ENCODE peak calls at places on chromosome 7, in five cellular contexts. G is K562, B is HCT116, A is H1, Q is SK-N-SH. J is an unnamed sample.

GRCh38 chr7:6376820-6377219 is 70.9 kb downstream of the DAGLB start:
- DNase-seq in G (no peak), A (no peak), Q (no peak), B (no peak), J (no peak)

GRCh38 chr7:44194069-44194468 is 4.8 kb upstream of the GCK start:
- DNase-seq in G (no peak), B (no peak), A (no peak), Q (no peak), J (no peak)

GRCh38 chr7:151083071-151083823 is at the start of gene TMUB1:
- DNase-seq in A (peak; percentile 87), Q (peak; percentile 88), G (peak; percentile 80), B (no peak), J (no peak)

GRCh38 chr7:154412105-154412504 is 359.9 kb downstream of the DPP6 start:
- DNase-seq in G (no peak), B (no peak), A (no peak), Q (no peak), J (no peak)

GRCh38 chr7:110043514-110043913 is 1047.4 kb upstream of the LRRN3 start:
- DNase-seq in B (no peak), G (no peak), Q (no peak), A (no peak), J (no peak)

GRCh38 chr7:44489955-44490350 is 505 bp downstream of the NUDCD3 start:
- DNase-seq in A (no peak), Q (no peak), B (no peak), G (peak; percentile 28), J (no peak)

GRCh38 chr7:14924398-14924797 is 21.8 kb upstream of the DGKB start:
- DNase-seq in G (no peak), A (no peak), B (no peak), Q (no peak), J (no peak)

GRCh38 chr7:64887756-64888508 is 15.1 kb upstream of the ZNF273 start:
- DNase-seq in G (no peak), Q (peak; percentile 58), B (no peak), A (peak; percentile 87), J (no peak)

GRCh38 chr7:136869991-136870798 is 1.7 kb downstream of the CHRM2 start:
- DNase-seq in G (no peak), A (no peak), Q (peak; percentile 64), B (no peak), J (no peak)

GRCh38 chr7:151085691-151086620 is at the start of gene AGAP3:
- DNase-seq in A (peak; percentile 86), Q (peak; percentile 99), B (peak; percentile 67), G (peak; percentile 97), J (peak; percentile 73)

GRCh38 chr7:7274782-7275181 is 92.4 kb downstream of the C1GALT1 start:
- DNase-seq in Q (no peak), A (no peak), G (no peak), B (no peak), J (no peak)

GRCh38 chr7:111041577-111041976 is 49.4 kb upstream of the LRRN3 start:
- DNase-seq in B (no peak), Q (no peak), A (no peak), G (no peak), J (no peak)

GRCh38 chr7:131012477-131013031 is 278.5 kb upstream of the KLF14 start:
- DNase-seq in Q (no peak), G (peak; percentile 63), A (no peak), B (no peak), J (no peak)

GRCh38 chr7:43535810-43536585 is 46.9 kb upstream of the STK17A start:
- DNase-seq in Q (no peak), A (no peak), G (no peak), B (no peak), J (no peak)

GRCh38 chr7:149188637-149189259 is 6.6 kb upstream of the ZNF282 start:
- DNase-seq in B (no peak), Q (peak; percentile 48), G (no peak), A (no peak), J (no peak)

GRCh38 chr7:75869776-75870379 is 9.0 kb upstream of the RHBDD2 start:
- DNase-seq in Q (no peak), G (no peak), B (no peak), A (no peak), J (no peak)

GRCh38 chr7:93623816-93624215 is 49.3 kb upstream of the CALCR start:
- DNase-seq in G (no peak), B (no peak), Q (no peak), A (no peak), J (no peak)

GRCh38 chr7:43198599-43199090 is 86.2 kb downstream of the HECW1 start:
- DNase-seq in Q (no peak), B (no peak), G (no peak), A (no peak), J (no peak)

GRCh38 chr7:130877676-130878305 is 143.8 kb upstream of the KLF14 start:
- DNase-seq in A (no peak), B (no peak), G (no peak), Q (no peak), J (no peak)

GRCh38 chr7:46279290-46279689 is 358.2 kb upstream of the IGFBP3 start:
- DNase-seq in B (no peak), A (no peak), Q (no peak), G (no peak), J (no peak)

GRCh38 chr7:151904270-151904669 is 27.4 kb upstream of the PRKAG2 start:
- DNase-seq in G (no peak), B (no peak), A (no peak), Q (no peak), J (no peak)

GRCh38 chr7:41862261-41862660 is 159.4 kb upstream of the INHBA start:
- DNase-seq in G (no peak), Q (no peak), A (no peak), B (no peak), J (no peak)

GRCh38 chr7:129240119-129240815 is 15.4 kb downstream of the AHCYL2 start:
- DNase-seq in B (no peak), G (no peak), Q (no peak), A (no peak), J (no peak)

GRCh38 chr7:101869026-101869900 is 51.8 kb downstream of the CUX1 start:
- DNase-seq in G (peak; percentile 82), Q (no peak), A (peak; percentile 81), B (no peak), J (no peak)

GRCh38 chr7:32536585-32536984 is 41.3 kb downstream of the AVL9 start:
- DNase-seq in G (no peak), Q (no peak), B (peak; percentile 29), A (no peak), J (no peak)

GRCh38 chr7:66216687-66217086 is 11.6 kb downstream of the TPST1 start:
- DNase-seq in Q (no peak), A (no peak), G (no peak), B (no peak), J (no peak)

GRCh38 chr7:66211429-66211828 is 6.3 kb downstream of the TPST1 start:
- DNase-seq in B (no peak), G (no peak), A (no peak), Q (no peak), J (no peak)

DNA sequence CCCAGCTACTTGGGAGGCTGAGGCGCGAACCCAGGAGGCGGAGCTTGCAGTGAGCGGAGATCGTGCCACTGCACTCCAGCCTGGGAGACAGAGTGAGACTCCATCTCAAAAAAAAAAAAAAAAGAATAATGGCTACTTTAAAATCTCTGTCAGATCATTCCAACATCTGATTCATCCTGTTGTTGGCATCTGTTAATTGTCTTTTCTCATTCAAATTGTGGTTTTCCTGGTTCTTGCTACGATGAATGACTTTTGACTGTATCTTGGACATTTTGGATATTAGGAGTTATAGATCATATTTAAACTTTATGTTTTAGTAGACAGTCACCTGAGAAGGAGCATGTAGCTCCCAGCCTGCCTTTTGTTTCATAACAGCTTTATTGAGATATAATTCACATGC is 8.5 kb downstream of the TPST1 start:
- DNase-seq in B (no peak), G (no peak), Q (no peak), A (no peak), J (no peak)
- TF ChIP-seq JUND in B (no peak), G (no peak), Q (peak; percentile 84), A (no peak), J (no peak)

GRCh38 chr7:21943436-21943835 is 2.3 kb downstream of the CDCA7L start:
- DNase-seq in A (no peak), Q (no peak), G (no peak), B (no peak), J (no peak)

GRCh38 chr7:21939136-21939857 is 6.4 kb downstream of the CDCA7L start:
- DNase-seq in B (no peak), G (no peak), A (no peak), Q (no peak), J (no peak)

GRCh38 chr7:21939858-21940322 is 5.8 kb downstream of the CDCA7L start:
- DNase-seq in B (no peak), A (no peak), Q (no peak), G (no peak), J (no peak)

GRCh38 chr7:21942955-21943354 is 2.7 kb downstream of the CDCA7L start:
- DNase-seq in B (no peak), G (no peak), Q (no peak), A (no peak), J (no peak)

GRCh38 chr7:21941570-21942224 is 4.0 kb downstream of the CDCA7L start:
- DNase-seq in B (no peak), G (no peak), A (no peak), Q (peak; percentile 53), J (no peak)
- TF ChIP-seq JUND in B (no peak), G (no peak), A (no peak), Q (no peak), J (no peak)

DNA sequence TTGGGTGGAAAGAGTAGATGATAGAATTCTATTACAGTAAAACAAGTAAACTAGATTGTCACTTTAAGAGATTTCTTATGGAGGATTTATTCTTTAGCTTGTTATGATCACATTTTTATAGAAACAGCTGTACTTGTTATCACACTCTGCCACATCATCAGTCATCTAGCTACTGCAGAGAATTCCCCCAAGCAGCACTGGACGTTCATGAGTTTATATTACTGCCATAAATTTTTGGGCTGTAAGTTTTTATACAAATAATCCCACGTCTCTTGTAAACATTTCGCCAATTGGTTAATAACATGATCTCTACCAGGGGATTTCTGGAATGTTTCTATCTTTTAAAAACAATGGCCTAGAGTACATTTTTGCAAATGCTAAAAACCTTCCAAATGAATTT is 238.8 kb downstream of the POLR1F start:
- DNase-seq in A (no peak), G (no peak), B (no peak), Q (no peak), J (no peak)
- TF ChIP-seq JUND in A (no peak), G (no peak), B (no peak), Q (no peak), J (no peak)

DNA sequence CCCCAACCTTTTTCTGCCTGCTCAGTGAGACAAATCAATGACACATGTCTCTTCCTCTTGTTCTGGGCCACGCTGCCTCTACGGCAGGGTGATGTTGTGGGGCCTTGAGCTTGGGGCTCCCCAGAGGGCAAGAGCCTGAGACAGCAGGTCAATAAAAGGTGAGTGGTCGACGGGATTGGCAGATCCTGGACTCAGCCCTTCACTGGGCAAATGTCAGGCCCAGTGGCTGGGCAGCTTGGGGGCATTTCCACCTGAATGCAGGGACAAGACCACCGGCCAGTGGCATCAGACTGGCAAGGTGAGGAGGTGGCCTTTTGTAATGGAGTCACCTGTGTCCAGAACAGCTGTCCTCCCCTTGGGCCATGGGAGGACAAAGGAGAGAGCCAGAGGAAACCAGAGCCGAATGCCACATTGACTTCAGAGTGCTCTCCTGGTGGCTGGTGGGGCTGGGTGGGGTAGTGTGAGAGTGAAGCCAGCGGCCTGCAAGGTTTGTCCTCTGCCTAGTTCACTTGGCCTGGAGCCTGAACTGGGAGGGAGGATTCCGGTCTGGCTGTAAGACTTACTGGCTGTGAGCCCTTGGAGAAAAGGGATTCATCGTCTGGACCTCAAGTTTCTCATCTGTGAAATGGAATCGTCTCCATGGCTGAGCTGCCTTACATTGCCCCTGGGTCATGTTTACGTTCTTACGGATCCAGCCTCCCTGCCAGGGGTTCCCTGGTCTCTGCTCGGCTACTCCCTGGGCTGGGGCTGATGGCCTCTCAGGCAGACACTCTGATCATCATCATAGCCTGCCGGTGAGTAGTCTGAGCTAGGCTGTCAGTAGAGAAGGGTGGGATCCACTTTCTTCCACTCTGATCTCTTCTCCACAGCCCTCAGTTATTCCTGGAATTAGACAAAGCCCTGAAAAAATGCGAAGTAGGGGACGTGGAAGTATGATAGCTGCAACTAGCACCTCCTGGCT is 25.4 kb upstream of the CRHR2 start:
- DNase-seq in G (no peak), A (no peak), B (no peak), Q (no peak), J (no peak)
- TF ChIP-seq JUND in G (no peak), A (no peak), B (no peak), Q (no peak), J (no peak)

J was measured in T47D.